ENCODE peak calls at places on chromosomes 7 and 10, in seven cellular contexts. A is right lobe of liver, C is mesenchymal stem cell, J is transverse colon, W is IMR-90, O is mammary epithelial cell, R is hepatocyte. H is an unnamed sample.

GRCh38 chr7:55128693-55129394 is 110.0 kb downstream of the EGFR start:
- DNase-seq in A (no peak), C (peak; percentile 64), J (no peak), W (peak; percentile 63), O (no peak), R (no peak), H (no peak)

GRCh38 chr7:95867309-95867708 is 95.0 kb downstream of the DYNC1I1 start:
- DNase-seq in A (no peak), C (no peak), J (no peak), W (no peak), O (no peak), R (no peak), H (no peak)

GRCh38 chr7:130009848-130010688 is 41.1 kb downstream of the ZC3HC1 start:
- DNase-seq in A (no peak), C (peak; percentile 95), J (peak; percentile 31), W (peak; percentile 89), O (peak; percentile 97), R (peak; percentile 59), H (peak; percentile 87)

GRCh38 chr10:24727811-24728210 is 4.1 kb upstream of the ARHGAP21 start:
- DNase-seq in A (no peak), C (no peak), J (no peak), W (no peak), O (no peak), R (peak; percentile 13), H (no peak)

GRCh38 chr7:17212188-17212587 is 86.3 kb upstream of the AHR start:
- DNase-seq in A (peak; percentile 47), C (no peak), J (no peak), W (no peak), O (no peak), R (peak; percentile 13), H (no peak)

GRCh38 chr7:88280801-88281200 is 25.9 kb downstream of the STEAP4 start:
- DNase-seq in A (no peak), C (no peak), J (no peak), W (no peak), O (no peak), R (no peak), H (no peak)

GRCh38 chr10:79306644-79307220 is 40.5 kb upstream of the PPIF start:
- DNase-seq in A (peak; percentile 35), C (no peak), J (no peak), W (no peak), O (no peak), R (no peak), H (no peak)

GRCh38 chr7:54839538-54840213 is 80.7 kb upstream of the SEC61G start:
- DNase-seq in A (peak; percentile 86), C (peak; percentile 36), J (peak; percentile 35), W (peak; percentile 56), O (peak; percentile 73), R (peak; percentile 30), H (peak; percentile 78)

GRCh38 chr10:12250181-12250580 is 54.2 kb downstream of the CDC123 start:
- DNase-seq in A (peak; percentile 29), C (no peak), J (no peak), W (no peak), O (no peak), R (no peak), H (no peak)

GRCh38 chr7:80858141-80858903 is 60.5 kb downstream of the SEMA3C start:
- DNase-seq in A (no peak), C (peak; percentile 73), J (no peak), W (peak; percentile 74), O (no peak), R (peak; percentile 25), H (peak; percentile 35)

GRCh38 chr7:45978731-45979211 is 57.7 kb upstream of the IGFBP3 start:
- DNase-seq in A (no peak), C (no peak), J (no peak), W (peak; percentile 12), O (peak; percentile 20), R (no peak), H (no peak)

GRCh38 chr10:62224606-62225005 is 44.0 kb downstream of the RTKN2 start:
- DNase-seq in A (no peak), C (peak; percentile 46), J (no peak), W (peak; percentile 78), O (peak; percentile 43), R (peak; percentile 30), H (peak; percentile 90)

GRCh38 chr7:104584620-104585019 is 256.2 kb downstream of the LHFPL3 start:
- DNase-seq in A (no peak), C (no peak), J (no peak), W (no peak), O (no peak), R (no peak), H (peak; percentile 44)

GRCh38 chr7:136018104-136018503 is 40.9 kb upstream of the MTPN start:
- DNase-seq in A (no peak), C (no peak), J (no peak), W (peak; percentile 16), O (peak; percentile 20), R (no peak), H (peak; percentile 12)

DNA sequence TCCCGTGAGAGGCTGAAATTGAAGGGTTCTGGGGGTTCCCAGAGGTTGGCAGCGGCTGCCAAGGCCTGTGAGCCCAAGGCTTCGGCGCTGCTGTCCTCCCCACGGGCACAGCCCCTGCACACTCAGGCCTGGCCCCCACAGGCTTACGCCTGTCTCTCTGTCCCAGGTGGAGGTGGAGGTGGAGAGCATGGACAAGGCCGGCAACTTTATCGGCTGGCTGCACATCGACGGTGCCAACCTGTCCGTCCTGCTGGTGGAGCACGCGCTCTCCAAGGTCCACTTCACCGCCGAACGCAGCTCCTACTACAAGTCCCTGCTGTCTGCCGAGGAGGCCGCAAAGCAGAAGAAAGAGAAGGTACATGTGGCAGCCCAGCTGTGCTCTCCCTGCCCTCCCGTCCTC is 43.1 kb upstream of the LRRC4 start:
- DNase-seq in A (no peak), C (no peak), J (no peak), W (no peak), O (no peak), R (no peak), H (no peak)
- H3K4me1 ChIP-seq in A (no peaks in the 10 kb centered on the region), C (peaks cover 30% of the 10 kb centered on the region), J (peaks cover 11% of the 10 kb centered on the region), W (peaks cover 2% of the 10 kb centered on the region), O (peaks cover 4% of the 10 kb centered on the region), R (no peaks in the 10 kb centered on the region), H (no peaks in the 10 kb centered on the region)

GRCh38 chr7:141663081-141663510 is 38.9 kb downstream of the DENND11 start:
- DNase-seq in A (peak; percentile 74), C (no peak), J (peak; percentile 77), W (no peak), O (peak; percentile 52), R (peak; percentile 23), H (peak; percentile 78)
- H3K36me3 ChIP-seq in A (peaks cover 12% of the 10 kb centered on the region), C (peaks cover 58% of the 10 kb centered on the region), J (no peaks in the 10 kb centered on the region), W (peaks cover 14% of the 10 kb centered on the region), O (no peaks in the 10 kb centered on the region), R (no peaks in the 10 kb centered on the region), H (peaks cover 8% of the 10 kb centered on the region)

GRCh38 chr10:71751515-71752224 is 21.6 kb downstream of the VSIR start:
- DNase-seq in A (no peak), C (no peak), J (no peak), W (no peak), O (no peak), R (no peak), H (no peak)

GRCh38 chr10:71753091-71753959 is 20.0 kb downstream of the VSIR start:
- DNase-seq in A (no peak), C (no peak), J (peak; percentile 59), W (no peak), O (no peak), R (peak; percentile 50), H (no peak)

GRCh38 chr10:71750986-71751385 is 22.3 kb downstream of the VSIR start:
- DNase-seq in A (peak; percentile 34), C (no peak), J (no peak), W (no peak), O (no peak), R (no peak), H (no peak)

GRCh38 chr10:71753960-71754505 is 19.3 kb downstream of the VSIR start:
- DNase-seq in A (no peak), C (no peak), J (no peak), W (no peak), O (no peak), R (no peak), H (no peak)

GRCh38 chr10:71752391-71753090 is 20.8 kb downstream of the VSIR start:
- DNase-seq in A (no peak), C (no peak), J (peak; percentile 70), W (peak; percentile 24), O (no peak), R (no peak), H (no peak)
- H3K4me1 ChIP-seq in A (no peaks in the 10 kb centered on the region), C (peaks cover 4% of the 10 kb centered on the region), J (peaks cover 54% of the 10 kb centered on the region), W (peaks cover 7% of the 10 kb centered on the region), O (peaks cover 15% of the 10 kb centered on the region), R (peaks cover 21% of the 10 kb centered on the region), H (no peaks in the 10 kb centered on the region)

DNA sequence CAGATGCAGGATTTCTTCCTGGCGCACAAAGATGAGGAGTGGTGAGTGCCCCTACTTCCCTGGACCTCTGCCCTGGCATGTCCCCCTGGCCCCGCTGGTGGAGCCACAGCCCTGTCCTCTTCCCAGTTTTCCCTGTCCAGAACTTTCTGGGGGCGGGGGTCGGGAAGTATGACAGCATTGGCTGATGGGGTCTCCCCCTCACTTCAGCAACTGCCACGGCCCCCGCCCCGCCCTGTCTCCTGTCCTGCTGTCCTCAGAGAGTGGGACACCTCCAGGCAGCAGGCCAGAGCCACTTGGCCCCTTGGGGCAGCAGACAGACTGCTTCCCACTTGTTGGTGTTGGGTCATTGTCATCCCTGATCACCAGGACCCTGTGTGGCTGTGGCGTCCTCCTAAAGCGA is 7.3 kb downstream of the SRRT start:
- DNase-seq in A (no peak), C (no peak), J (no peak), W (no peak), O (no peak), R (no peak), H (no peak)
- H3K36me3 ChIP-seq in A (peaks cover 45% of the 10 kb centered on the region), C (peaks cover 92% of the 10 kb centered on the region), J (no peaks in the 10 kb centered on the region), W (peaks cover 79% of the 10 kb centered on the region), O (peaks cover 37% of the 10 kb centered on the region), R (no peaks in the 10 kb centered on the region), H (peaks cover 78% of the 10 kb centered on the region)

H was measured in PC-3.